ENCODE peak calls at places on chromosomes 1 and 21, in ten cellular contexts. P is nephron progenitor cell; Y is kidney epithelial cell; Q is G401; R is AG09309; I is central memory CD4-positive, alpha-beta T cell; K is astrocyte of the hippocampus; N is EL; U is BJ; W is iPS-NIHi11. T is an unnamed sample.

GRCh38 chr21:33441489-33442477 is 38.0 kb downstream of the TMEM50B start:
- DNase-seq in U (peak), W (no peak), I (no peak), K (peak), R (peak), P (peak), N (peak), Q (no peak), Y (peak), T (no peak)

GRCh38 chr1:218123968-218124367 is 161.1 kb upstream of the RRP15 start:
- DNase-seq in Y (no peak), U (no peak), Q (no peak), N (no peak), K (peak), W (peak), R (no peak), I (no peak), P (no peak), T (no peak)

GRCh38 chr1:216892581-216892980 is 169.4 kb upstream of the ESRRG start:
- DNase-seq in R (no peak), Q (no peak), K (no peak), P (no peak), Y (no peak), U (no peak), I (no peak), N (no peak), W (no peak), T (no peak)

GRCh38 chr1:81174052-81174451 is 626.7 kb upstream of the ADGRL2 start:
- DNase-seq in W (no peak), I (no peak), P (no peak), Q (no peak), Y (no peak), U (no peak), R (no peak), K (no peak), N (peak), T (no peak)

GRCh38 chr1:7234471-7234755 is 449.2 kb downstream of the CAMTA1 start:
- DNase-seq in N (no peak), Q (no peak), Y (no peak), W (no peak), K (no peak), R (no peak), P (no peak), I (no peak), U (no peak), T (no peak)

GRCh38 chr1:221834698-221835538 is 93.0 kb upstream of the DUSP10 start:
- DNase-seq in W (no peak), P (no peak), I (no peak), R (no peak), Y (no peak), Q (no peak), K (no peak), U (no peak), N (no peak), T (no peak)

GRCh38 chr1:202750024-202750423 is 39.8 kb upstream of the SYT2 start:
- DNase-seq in U (no peak), Y (no peak), N (no peak), Q (no peak), K (no peak), P (no peak), R (no peak), W (no peak), I (no peak), T (no peak)

GRCh38 chr1:49971088-49971487 is 52.7 kb downstream of the AGBL4 start:
- DNase-seq in I (no peak), Q (no peak), P (no peak), U (no peak), K (no peak), W (no peak), N (no peak), Y (no peak), R (no peak), T (no peak)

GRCh38 chr1:11051781-11052510 is 4.9 kb upstream of the MASP2 start:
- DNase-seq in U (no peak), K (no peak), P (no peak), N (no peak), R (no peak), W (no peak), I (no peak), Q (no peak), Y (no peak), T (no peak)

GRCh38 chr1:228151170-228151513 is 1.4 kb downstream of the GJC2 start:
- DNase-seq in N (no peak), Y (no peak), R (no peak), U (no peak), Q (no peak), P (no peak), W (no peak), I (no peak), K (no peak), T (no peak)